ENCODE peak calls at places on chromosomes 11 and 22, in ten cellular contexts. One of them, this sample, is unnamed. For H3K4me1, the result is how much of the 10 kb centered on the place peaks cover.

GRCh38 chr11:47060807-47061206 is 115.9 kb downstream of the ARFGAP2 start:
- DNase-seq in fibroblast of lung: peak
- DNase-seq in right lobe of liver: no peak
- DNase-seq in effector memory CD4-positive, alpha-beta T cell: no peak
- DNase-seq in left ventricle myocardium inferior: no peak
- DNase-seq in GM12878: no peak
- DNase-seq in Peyer's patch: no peak
- DNase-seq in A549: peak
- DNase-seq in mammary epithelial cell: no peak
- DNase-seq in psoas muscle: no peak
- DNase-seq in this sample: no peak

GRCh38 chr11:12087075-12087775 is 23.2 kb upstream of the MICAL2 start:
- DNase-seq in fibroblast of lung: peak
- DNase-seq in right lobe of liver: no peak
- DNase-seq in effector memory CD4-positive, alpha-beta T cell: peak
- DNase-seq in left ventricle myocardium inferior: no peak
- DNase-seq in GM12878: no peak
- DNase-seq in Peyer's patch: no peak
- DNase-seq in A549: peak
- DNase-seq in mammary epithelial cell: peak
- DNase-seq in psoas muscle: peak
- DNase-seq in this sample: peak

GRCh38 chr11:102226702-102227101 is 90.6 kb upstream of the BIRC3 start:
- DNase-seq in fibroblast of lung: peak
- DNase-seq in right lobe of liver: no peak
- DNase-seq in effector memory CD4-positive, alpha-beta T cell: no peak
- DNase-seq in left ventricle myocardium inferior: no peak
- DNase-seq in GM12878: no peak
- DNase-seq in Peyer's patch: no peak
- DNase-seq in A549: no peak
- DNase-seq in mammary epithelial cell: peak
- DNase-seq in psoas muscle: no peak
- DNase-seq in this sample: no peak

GRCh38 chr11:26974068-26974790 is 19.7 kb upstream of the FIBIN start:
- DNase-seq in fibroblast of lung: peak
- DNase-seq in right lobe of liver: no peak
- DNase-seq in effector memory CD4-positive, alpha-beta T cell: no peak
- DNase-seq in left ventricle myocardium inferior: no peak
- DNase-seq in GM12878: no peak
- DNase-seq in Peyer's patch: no peak
- DNase-seq in A549: no peak
- DNase-seq in mammary epithelial cell: no peak
- DNase-seq in psoas muscle: no peak
- DNase-seq in this sample: no peak

GRCh38 chr11:63813035-63813562 is at the start of gene SPINDOC:
- DNase-seq in fibroblast of lung: peak
- DNase-seq in right lobe of liver: peak
- DNase-seq in effector memory CD4-positive, alpha-beta T cell: peak
- DNase-seq in left ventricle myocardium inferior: peak
- DNase-seq in GM12878: no peak
- DNase-seq in Peyer's patch: peak
- DNase-seq in A549: peak
- DNase-seq in mammary epithelial cell: peak
- DNase-seq in psoas muscle: peak
- DNase-seq in this sample: peak

GRCh38 chr11:6565988-6566703 is 37.3 kb downstream of the RRP8 start:
- DNase-seq in fibroblast of lung: no peak
- DNase-seq in right lobe of liver: no peak
- DNase-seq in effector memory CD4-positive, alpha-beta T cell: no peak
- DNase-seq in left ventricle myocardium inferior: no peak
- DNase-seq in GM12878: no peak
- DNase-seq in Peyer's patch: no peak
- DNase-seq in A549: no peak
- DNase-seq in mammary epithelial cell: no peak
- DNase-seq in psoas muscle: no peak
- DNase-seq in this sample: no peak

GRCh38 chr11:12671378-12671777 is 2.8 kb upstream of the TEAD1 start:
- DNase-seq in fibroblast of lung: no peak
- DNase-seq in right lobe of liver: no peak
- DNase-seq in effector memory CD4-positive, alpha-beta T cell: no peak
- DNase-seq in left ventricle myocardium inferior: no peak
- DNase-seq in GM12878: no peak
- DNase-seq in Peyer's patch: no peak
- DNase-seq in A549: no peak
- DNase-seq in mammary epithelial cell: no peak
- DNase-seq in psoas muscle: no peak
- DNase-seq in this sample: no peak

GRCh38 chr11:35617687-35618496 is at the start of gene FJX1:
- DNase-seq in fibroblast of lung: peak
- DNase-seq in right lobe of liver: peak
- DNase-seq in effector memory CD4-positive, alpha-beta T cell: no peak
- DNase-seq in left ventricle myocardium inferior: peak
- DNase-seq in GM12878: no peak
- DNase-seq in Peyer's patch: no peak
- DNase-seq in A549: peak
- DNase-seq in mammary epithelial cell: peak
- DNase-seq in psoas muscle: peak
- DNase-seq in this sample: peak

GRCh38 chr11:96149743-96150555 is 193.0 kb downstream of the MAML2 start:
- DNase-seq in fibroblast of lung: peak
- DNase-seq in right lobe of liver: no peak
- DNase-seq in effector memory CD4-positive, alpha-beta T cell: no peak
- DNase-seq in left ventricle myocardium inferior: no peak
- DNase-seq in GM12878: no peak
- DNase-seq in Peyer's patch: no peak
- DNase-seq in A549: peak
- DNase-seq in mammary epithelial cell: peak
- DNase-seq in psoas muscle: no peak
- DNase-seq in this sample: no peak

GRCh38 chr11:8712506-8712905 is 29.9 kb downstream of the RPL27A start:
- DNase-seq in fibroblast of lung: no peak
- DNase-seq in right lobe of liver: no peak
- DNase-seq in effector memory CD4-positive, alpha-beta T cell: no peak
- DNase-seq in left ventricle myocardium inferior: no peak
- DNase-seq in GM12878: no peak
- DNase-seq in Peyer's patch: no peak
- DNase-seq in A549: no peak
- DNase-seq in mammary epithelial cell: no peak
- DNase-seq in psoas muscle: no peak
- DNase-seq in this sample: no peak
- H3K4me1 ChIP-seq in fibroblast of lung: under half
- H3K4me1 ChIP-seq in right lobe of liver: under half
- H3K4me1 ChIP-seq in effector memory CD4-positive, alpha-beta T cell: under half
- H3K4me1 ChIP-seq in left ventricle myocardium inferior: half or more
- H3K4me1 ChIP-seq in GM12878: under half
- H3K4me1 ChIP-seq in Peyer's patch: under half
- H3K4me1 ChIP-seq in A549: under half
- H3K4me1 ChIP-seq in mammary epithelial cell: under half
- H3K4me1 ChIP-seq in psoas muscle: half or more
- H3K4me1 ChIP-seq in this sample: under half

DNA sequence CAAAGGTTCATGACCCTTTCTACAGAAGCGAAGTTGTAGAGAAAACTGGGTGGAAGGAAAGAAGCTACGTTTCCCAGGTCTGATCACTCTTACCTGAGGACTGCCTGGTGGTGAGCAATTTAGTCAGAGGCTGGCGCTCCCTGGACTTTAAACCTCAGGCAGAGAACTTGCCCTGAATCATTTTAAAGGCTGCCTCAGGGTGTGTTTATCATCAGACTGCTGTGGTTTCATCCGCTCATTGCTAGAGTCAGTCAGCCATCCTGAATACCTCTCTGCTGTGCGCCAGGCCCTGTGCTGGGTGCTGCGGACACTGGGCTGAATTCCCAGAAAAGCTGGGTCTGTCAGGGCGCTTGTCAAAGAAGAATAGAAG is 2.7 kb downstream of the DTX4 start:
- DNase-seq in fibroblast of lung: peak
- DNase-seq in right lobe of liver: peak
- DNase-seq in effector memory CD4-positive, alpha-beta T cell: no peak
- DNase-seq in left ventricle myocardium inferior: no peak
- DNase-seq in GM12878: no peak
- DNase-seq in Peyer's patch: no peak
- DNase-seq in A549: peak
- DNase-seq in mammary epithelial cell: peak
- DNase-seq in psoas muscle: no peak
- DNase-seq in this sample: no peak
- H3K4me3 ChIP-seq in fibroblast of lung: no peak
- H3K4me3 ChIP-seq in right lobe of liver: peak
- H3K4me3 ChIP-seq in effector memory CD4-positive, alpha-beta T cell: no peak
- H3K4me3 ChIP-seq in left ventricle myocardium inferior: no peak
- H3K4me3 ChIP-seq in GM12878: peak
- H3K4me3 ChIP-seq in Peyer's patch: peak
- H3K4me3 ChIP-seq in A549: no peak
- H3K4me3 ChIP-seq in mammary epithelial cell: peak
- H3K4me3 ChIP-seq in psoas muscle: no peak
- H3K4me3 ChIP-seq in this sample: no peak

GRCh38 chr11:126415669-126416420 is 60.4 kb downstream of the ST3GAL4 start:
- DNase-seq in fibroblast of lung: no peak
- DNase-seq in right lobe of liver: no peak
- DNase-seq in effector memory CD4-positive, alpha-beta T cell: no peak
- DNase-seq in left ventricle myocardium inferior: peak
- DNase-seq in GM12878: no peak
- DNase-seq in Peyer's patch: no peak
- DNase-seq in A549: no peak
- DNase-seq in mammary epithelial cell: no peak
- DNase-seq in psoas muscle: peak
- DNase-seq in this sample: no peak

GRCh38 chr11:126413843-126414405 is 58.4 kb downstream of the ST3GAL4 start:
- DNase-seq in fibroblast of lung: no peak
- DNase-seq in right lobe of liver: no peak
- DNase-seq in effector memory CD4-positive, alpha-beta T cell: no peak
- DNase-seq in left ventricle myocardium inferior: no peak
- DNase-seq in GM12878: no peak
- DNase-seq in Peyer's patch: no peak
- DNase-seq in A549: no peak
- DNase-seq in mammary epithelial cell: no peak
- DNase-seq in psoas muscle: no peak
- DNase-seq in this sample: no peak

GRCh38 chr11:126413426-126413825 is 57.9 kb downstream of the ST3GAL4 start:
- DNase-seq in fibroblast of lung: no peak
- DNase-seq in right lobe of liver: no peak
- DNase-seq in effector memory CD4-positive, alpha-beta T cell: no peak
- DNase-seq in left ventricle myocardium inferior: no peak
- DNase-seq in GM12878: no peak
- DNase-seq in Peyer's patch: no peak
- DNase-seq in A549: no peak
- DNase-seq in mammary epithelial cell: no peak
- DNase-seq in psoas muscle: no peak
- DNase-seq in this sample: no peak

GRCh38 chr11:126415128-126415527 is 59.6 kb downstream of the ST3GAL4 start:
- DNase-seq in fibroblast of lung: peak
- DNase-seq in right lobe of liver: peak
- DNase-seq in effector memory CD4-positive, alpha-beta T cell: no peak
- DNase-seq in left ventricle myocardium inferior: peak
- DNase-seq in GM12878: no peak
- DNase-seq in Peyer's patch: peak
- DNase-seq in A549: no peak
- DNase-seq in mammary epithelial cell: no peak
- DNase-seq in psoas muscle: peak
- DNase-seq in this sample: no peak

GRCh38 chr11:126414615-126415014 is 59.1 kb downstream of the ST3GAL4 start:
- DNase-seq in fibroblast of lung: no peak
- DNase-seq in right lobe of liver: no peak
- DNase-seq in effector memory CD4-positive, alpha-beta T cell: no peak
- DNase-seq in left ventricle myocardium inferior: no peak
- DNase-seq in GM12878: no peak
- DNase-seq in Peyer's patch: no peak
- DNase-seq in A549: no peak
- DNase-seq in mammary epithelial cell: no peak
- DNase-seq in psoas muscle: no peak
- DNase-seq in this sample: no peak
- H3K4me1 ChIP-seq in fibroblast of lung: under half
- H3K4me1 ChIP-seq in right lobe of liver: under half
- H3K4me1 ChIP-seq in effector memory CD4-positive, alpha-beta T cell: under half
- H3K4me1 ChIP-seq in left ventricle myocardium inferior: half or more
- H3K4me1 ChIP-seq in GM12878: under half
- H3K4me1 ChIP-seq in Peyer's patch: under half
- H3K4me1 ChIP-seq in A549: under half
- H3K4me1 ChIP-seq in mammary epithelial cell: under half
- H3K4me1 ChIP-seq in psoas muscle: under half
- H3K4me1 ChIP-seq in this sample: under half

DNA sequence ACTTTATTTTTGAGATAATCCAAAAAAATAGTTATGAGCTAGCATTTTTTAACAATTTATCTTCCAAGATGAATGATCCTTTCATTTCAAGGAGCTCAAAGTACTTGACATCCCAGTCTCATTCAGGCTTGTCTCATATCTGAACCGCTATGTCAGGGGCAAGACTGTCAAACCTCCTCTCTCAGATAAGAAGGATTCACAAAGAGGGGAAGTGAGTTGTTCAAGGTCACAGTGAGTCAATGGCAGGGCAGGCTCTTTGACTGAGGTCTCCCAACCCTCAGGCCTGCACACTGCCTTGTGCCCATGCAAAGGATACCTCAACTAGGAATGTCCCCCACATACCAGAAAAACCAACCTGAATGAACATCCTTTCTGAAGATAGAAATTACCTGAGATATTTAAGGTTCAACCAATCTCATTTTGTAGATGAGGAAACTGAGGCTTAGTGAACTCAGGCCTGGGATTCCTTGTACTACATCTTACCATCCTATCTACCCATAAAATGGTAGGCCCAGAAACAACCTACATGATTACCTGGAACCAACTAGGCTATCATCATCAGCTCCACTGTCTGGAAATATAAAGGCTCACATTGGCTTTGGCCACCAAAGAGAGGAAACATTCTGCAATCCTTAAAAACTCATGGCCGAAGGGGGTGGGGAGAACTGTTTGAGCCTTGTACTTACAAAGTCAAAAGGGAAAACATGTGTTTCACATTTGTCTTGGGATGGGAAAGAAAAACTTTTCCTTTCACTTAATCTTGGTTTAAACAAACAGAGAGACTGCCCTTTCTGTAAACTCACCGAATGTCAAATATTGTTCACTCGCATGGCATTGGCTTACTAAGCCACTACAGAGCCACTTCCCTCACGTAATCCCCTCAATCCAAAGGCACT is 51.1 kb downstream of the LIF start:
- DNase-seq in fibroblast of lung: peak
- DNase-seq in right lobe of liver: no peak
- DNase-seq in effector memory CD4-positive, alpha-beta T cell: no peak
- DNase-seq in left ventricle myocardium inferior: no peak
- DNase-seq in GM12878: no peak
- DNase-seq in Peyer's patch: no peak
- DNase-seq in A549: no peak
- DNase-seq in mammary epithelial cell: peak
- DNase-seq in psoas muscle: no peak
- DNase-seq in this sample: no peak
- H3K4me3 ChIP-seq in fibroblast of lung: peak
- H3K4me3 ChIP-seq in right lobe of liver: no peak
- H3K4me3 ChIP-seq in effector memory CD4-positive, alpha-beta T cell: no peak
- H3K4me3 ChIP-seq in left ventricle myocardium inferior: peak
- H3K4me3 ChIP-seq in GM12878: no peak
- H3K4me3 ChIP-seq in Peyer's patch: peak
- H3K4me3 ChIP-seq in A549: no peak
- H3K4me3 ChIP-seq in mammary epithelial cell: no peak
- H3K4me3 ChIP-seq in psoas muscle: no peak
- H3K4me3 ChIP-seq in this sample: no peak

GRCh38 chr11:10021563-10021962 is 272.5 kb downstream of the SBF2 start:
- DNase-seq in fibroblast of lung: no peak
- DNase-seq in right lobe of liver: no peak
- DNase-seq in effector memory CD4-positive, alpha-beta T cell: no peak
- DNase-seq in left ventricle myocardium inferior: no peak
- DNase-seq in GM12878: no peak
- DNase-seq in Peyer's patch: no peak
- DNase-seq in A549: no peak
- DNase-seq in mammary epithelial cell: no peak
- DNase-seq in psoas muscle: no peak
- DNase-seq in this sample: no peak
- H3K4me1 ChIP-seq in fibroblast of lung: under half
- H3K4me1 ChIP-seq in right lobe of liver: under half
- H3K4me1 ChIP-seq in effector memory CD4-positive, alpha-beta T cell: under half
- H3K4me1 ChIP-seq in left ventricle myocardium inferior: under half
- H3K4me1 ChIP-seq in GM12878: under half
- H3K4me1 ChIP-seq in Peyer's patch: under half
- H3K4me1 ChIP-seq in A549: under half
- H3K4me1 ChIP-seq in mammary epithelial cell: under half
- H3K4me1 ChIP-seq in psoas muscle: under half
- H3K4me1 ChIP-seq in this sample: under half